ENCODE peak calls at places on chromosomes 2 and 18, in seven cellular contexts. One of them, this sample, is unnamed.

GRCh38 chr2:118801154-118801553 is 46.3 kb downstream of the EN1 start:
- DNase-seq in H1: no peak
- DNase-seq in HCT116: no peak
- DNase-seq in GM12878: no peak
- DNase-seq in HepG2: no peak
- DNase-seq in SK-N-SH: no peak
- DNase-seq in K562: no peak
- DNase-seq in this sample: no peak

GRCh38 chr2:216820709-216821108 is 39.2 kb downstream of the TNP1 start:
- DNase-seq in H1: no peak
- DNase-seq in HCT116: no peak
- DNase-seq in GM12878: no peak
- DNase-seq in HepG2: no peak
- DNase-seq in SK-N-SH: no peak
- DNase-seq in K562: no peak
- DNase-seq in this sample: no peak

GRCh38 chr2:201824212-201824611 is 17.9 kb downstream of the CDK15 start:
- DNase-seq in H1: no peak
- DNase-seq in HCT116: no peak
- DNase-seq in GM12878: no peak
- DNase-seq in HepG2: no peak
- DNase-seq in SK-N-SH: no peak
- DNase-seq in K562: no peak
- DNase-seq in this sample: no peak

GRCh38 chr2:190446750-190447516 is 38.8 kb downstream of the MFSD6 start:
- DNase-seq in H1: no peak
- DNase-seq in HCT116: no peak
- DNase-seq in GM12878: no peak
- DNase-seq in HepG2: no peak
- DNase-seq in SK-N-SH: no peak
- DNase-seq in K562: no peak
- DNase-seq in this sample: no peak

GRCh38 chr18:26468931-26469340 is 79.4 kb downstream of the KCTD1 start:
- DNase-seq in H1: no peak
- DNase-seq in HCT116: no peak
- DNase-seq in GM12878: no peak
- DNase-seq in HepG2: peak; percentile 36
- DNase-seq in SK-N-SH: peak; percentile 65
- DNase-seq in K562: peak; percentile 69
- DNase-seq in this sample: no peak

GRCh38 chr2:189253841-189254240 is 74.3 kb upstream of the COL5A2 start:
- DNase-seq in H1: no peak
- DNase-seq in HCT116: no peak
- DNase-seq in GM12878: no peak
- DNase-seq in HepG2: no peak
- DNase-seq in SK-N-SH: no peak
- DNase-seq in K562: no peak
- DNase-seq in this sample: no peak

GRCh38 chr2:48346124-48346536 is 183.8 kb upstream of the STON1 start:
- DNase-seq in H1: no peak
- DNase-seq in HCT116: no peak
- DNase-seq in GM12878: no peak
- DNase-seq in HepG2: peak; percentile 89
- DNase-seq in SK-N-SH: no peak
- DNase-seq in K562: peak; percentile 30
- DNase-seq in this sample: no peak

GRCh38 chr2:232901711-232902578 is 31.9 kb downstream of the SNORC start:
- DNase-seq in H1: no peak
- DNase-seq in HCT116: peak; percentile 83
- DNase-seq in GM12878: no peak
- DNase-seq in HepG2: peak; percentile 60
- DNase-seq in SK-N-SH: peak; percentile 48
- DNase-seq in K562: peak; percentile 28
- DNase-seq in this sample: no peak

DNA sequence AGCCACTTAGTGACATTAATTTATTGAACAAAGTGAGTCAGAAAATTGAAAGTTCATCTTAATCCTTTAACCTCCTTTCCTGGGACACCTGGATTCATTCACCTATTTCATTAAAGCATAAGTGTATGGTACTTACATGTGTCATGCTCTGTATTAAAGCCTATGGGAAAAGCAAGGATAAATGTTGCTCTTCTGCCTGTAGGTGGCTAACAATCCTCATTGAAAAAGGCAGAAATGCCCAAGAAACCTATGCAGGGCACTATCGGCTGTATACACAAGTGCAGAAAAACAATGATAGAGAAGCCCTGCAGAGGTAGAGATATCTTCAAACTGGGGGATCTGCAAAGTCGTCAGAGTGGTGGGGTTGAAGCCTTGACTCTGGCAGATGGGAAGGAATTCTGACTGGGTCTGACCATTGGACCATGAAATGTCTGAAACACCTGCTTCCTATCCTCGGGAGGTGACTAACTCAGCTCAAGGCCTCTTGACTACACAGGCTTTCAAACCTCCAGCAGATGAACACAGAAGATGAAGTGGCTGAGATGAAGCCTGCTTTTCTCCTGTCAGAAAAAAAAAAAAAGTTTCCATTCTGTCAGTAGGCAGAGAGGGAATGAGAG is 83.1 kb downstream of the DCC start:
- DNase-seq in H1: no peak
- DNase-seq in HCT116: no peak
- DNase-seq in GM12878: no peak
- DNase-seq in HepG2: no peak
- DNase-seq in SK-N-SH: no peak
- DNase-seq in K562: no peak
- DNase-seq in this sample: peak; percentile 5
- TF ChIP-seq JUND in H1: no peak
- TF ChIP-seq JUND in HCT116: no peak
- TF ChIP-seq JUND in GM12878: no peak
- TF ChIP-seq JUND in HepG2: no peak
- TF ChIP-seq JUND in SK-N-SH: no peak
- TF ChIP-seq JUND in K562: no peak
- TF ChIP-seq JUND in this sample: no peak

GRCh38 chr18:7898181-7898580 is 331.1 kb downstream of the PTPRM start:
- DNase-seq in H1: no peak
- DNase-seq in HCT116: no peak
- DNase-seq in GM12878: no peak
- DNase-seq in HepG2: no peak
- DNase-seq in SK-N-SH: no peak
- DNase-seq in K562: no peak
- DNase-seq in this sample: no peak
- TF ChIP-seq JUND in H1: no peak
- TF ChIP-seq JUND in HCT116: no peak
- TF ChIP-seq JUND in GM12878: no peak
- TF ChIP-seq JUND in HepG2: no peak
- TF ChIP-seq JUND in SK-N-SH: no peak
- TF ChIP-seq JUND in K562: no peak
- TF ChIP-seq JUND in this sample: no peak

GRCh38 chr2:138901530-138901929 is 121.3 kb upstream of the NXPH2 start:
- DNase-seq in H1: no peak
- DNase-seq in HCT116: no peak
- DNase-seq in GM12878: no peak
- DNase-seq in HepG2: no peak
- DNase-seq in SK-N-SH: no peak
- DNase-seq in K562: no peak
- DNase-seq in this sample: no peak

GRCh38 chr2:138897274-138897673 is 117.1 kb upstream of the NXPH2 start:
- DNase-seq in H1: no peak
- DNase-seq in HCT116: no peak
- DNase-seq in GM12878: no peak
- DNase-seq in HepG2: no peak
- DNase-seq in SK-N-SH: no peak
- DNase-seq in K562: no peak
- DNase-seq in this sample: no peak

GRCh38 chr2:138902239-138902871 is 122.2 kb upstream of the NXPH2 start:
- DNase-seq in H1: no peak
- DNase-seq in HCT116: no peak
- DNase-seq in GM12878: no peak
- DNase-seq in HepG2: no peak
- DNase-seq in SK-N-SH: no peak
- DNase-seq in K562: no peak
- DNase-seq in this sample: no peak

GRCh38 chr2:138893746-138894145 is 113.6 kb upstream of the NXPH2 start:
- DNase-seq in H1: no peak
- DNase-seq in HCT116: no peak
- DNase-seq in GM12878: no peak
- DNase-seq in HepG2: no peak
- DNase-seq in SK-N-SH: no peak
- DNase-seq in K562: no peak
- DNase-seq in this sample: peak; percentile 61

DNA sequence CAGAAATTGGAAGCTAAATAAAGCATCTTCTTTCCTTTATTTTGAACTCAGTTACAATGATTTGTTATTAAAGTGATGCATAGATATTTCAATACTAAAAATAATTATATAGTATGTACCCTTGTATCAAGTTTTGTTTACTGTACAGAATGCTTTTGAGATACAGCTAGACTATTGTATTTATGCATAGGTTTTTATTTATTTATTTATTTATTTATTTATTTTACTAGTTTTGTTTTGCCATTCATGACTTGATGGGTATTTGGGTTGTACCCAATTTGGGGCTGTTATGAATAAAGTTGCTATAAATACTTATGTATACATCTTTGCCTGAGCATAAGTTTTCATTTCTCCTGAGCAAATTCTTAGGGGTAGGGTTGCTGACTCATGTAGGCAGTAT is 118.7 kb upstream of the NXPH2 start:
- DNase-seq in H1: no peak
- DNase-seq in HCT116: no peak
- DNase-seq in GM12878: no peak
- DNase-seq in HepG2: no peak
- DNase-seq in SK-N-SH: no peak
- DNase-seq in K562: no peak
- DNase-seq in this sample: no peak
- TF ChIP-seq JUND in H1: no peak
- TF ChIP-seq JUND in HCT116: no peak
- TF ChIP-seq JUND in GM12878: no peak
- TF ChIP-seq JUND in HepG2: no peak
- TF ChIP-seq JUND in SK-N-SH: no peak
- TF ChIP-seq JUND in K562: no peak
- TF ChIP-seq JUND in this sample: no peak

GRCh38 chr2:144713410-144713809 is 193.5 kb upstream of the ZEB2 start:
- DNase-seq in H1: no peak
- DNase-seq in HCT116: no peak
- DNase-seq in GM12878: no peak
- DNase-seq in HepG2: no peak
- DNase-seq in SK-N-SH: no peak
- DNase-seq in K562: no peak
- DNase-seq in this sample: no peak

GRCh38 chr2:144712277-144712944 is 192.5 kb upstream of the ZEB2 start:
- DNase-seq in H1: peak; percentile 1
- DNase-seq in HCT116: no peak
- DNase-seq in GM12878: no peak
- DNase-seq in HepG2: no peak
- DNase-seq in SK-N-SH: no peak
- DNase-seq in K562: no peak
- DNase-seq in this sample: no peak

GRCh38 chr2:144715992-144716391 is 196.1 kb upstream of the ZEB2 start:
- DNase-seq in H1: no peak
- DNase-seq in HCT116: no peak
- DNase-seq in GM12878: no peak
- DNase-seq in HepG2: no peak
- DNase-seq in SK-N-SH: no peak
- DNase-seq in K562: peak; percentile 32
- DNase-seq in this sample: no peak

DNA sequence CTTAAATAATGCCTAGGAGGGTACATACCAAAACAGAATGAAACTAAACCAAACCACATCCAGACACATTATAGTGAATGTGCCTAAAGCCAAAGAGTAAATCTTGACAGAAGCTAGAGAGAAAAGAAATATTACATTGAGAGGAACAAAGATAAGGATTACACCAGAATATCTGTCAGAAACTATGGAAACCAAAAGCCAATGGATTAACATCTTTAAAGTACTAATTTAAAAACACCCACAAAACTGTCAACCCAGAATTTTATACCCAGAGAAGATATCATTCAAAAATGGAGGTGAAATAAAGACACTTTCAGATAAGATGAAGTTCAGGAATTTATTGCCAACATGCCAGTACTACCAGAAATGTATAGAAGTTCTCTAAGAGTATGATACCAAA is 198.5 kb upstream of the ZEB2 start:
- DNase-seq in H1: no peak
- DNase-seq in HCT116: no peak
- DNase-seq in GM12878: no peak
- DNase-seq in HepG2: no peak
- DNase-seq in SK-N-SH: no peak
- DNase-seq in K562: no peak
- DNase-seq in this sample: no peak
- TF ChIP-seq JUND in H1: no peak
- TF ChIP-seq JUND in HCT116: no peak
- TF ChIP-seq JUND in GM12878: no peak
- TF ChIP-seq JUND in HepG2: no peak
- TF ChIP-seq JUND in SK-N-SH: no peak
- TF ChIP-seq JUND in K562: no peak
- TF ChIP-seq JUND in this sample: no peak

GRCh38 chr2:159677654-159678053 is 34.7 kb upstream of the MARCHF7 start:
- DNase-seq in H1: no peak
- DNase-seq in HCT116: no peak
- DNase-seq in GM12878: no peak
- DNase-seq in HepG2: peak; percentile 10
- DNase-seq in SK-N-SH: peak; percentile 23
- DNase-seq in K562: no peak
- DNase-seq in this sample: peak; percentile 1
- TF ChIP-seq JUND in H1: no peak
- TF ChIP-seq JUND in HCT116: no peak
- TF ChIP-seq JUND in GM12878: no peak
- TF ChIP-seq JUND in HepG2: no peak
- TF ChIP-seq JUND in SK-N-SH: no peak
- TF ChIP-seq JUND in K562: no peak
- TF ChIP-seq JUND in this sample: no peak

This sample was measured in T47D.